ENCODE peak calls at places on chromosomes 16 and 17, in nine cellular contexts. F, V, B, Y, M, T, O, Q and P are unnamed samples.

GRCh38 chr17:36935681-36936454 is 1.4 kb upstream of the LHX1 start:
- DNase-seq in Y (no peak), O (no peak), B (no peak), F (no peak), Q (no peak), V (no peak), T (peak), M (peak), P (no peak)

GRCh38 chr17:32625971-32626370 is 139.2 kb downstream of the CDK5R1 start:
- DNase-seq in V (no peak), Q (no peak), F (peak), M (no peak), O (no peak), Y (no peak), B (no peak), T (no peak), P (no peak)

GRCh38 chr17:38619937-38620550 is 14.3 kb upstream of the SRCIN1 start:
- DNase-seq in Y (no peak), F (no peak), Q (no peak), M (no peak), B (no peak), V (no peak), O (no peak), T (no peak), P (no peak)

GRCh38 chr16:52958951-52959350 is 93.7 kb downstream of the CHD9NB start:
- DNase-seq in O (no peak), M (no peak), V (no peak), Q (no peak), F (no peak), B (no peak), Y (no peak), T (no peak), P (no peak)

GRCh38 chr16:3029499-3030127 is 5.8 kb downstream of the THOC6 start:
- DNase-seq in Q (no peak), Y (peak), T (no peak), B (no peak), F (no peak), M (no peak), V (peak), O (no peak), P (no peak)

GRCh38 chr17:17077101-17077500 is 34.8 kb downstream of the MPRIP start:
- DNase-seq in V (no peak), Y (no peak), F (no peak), O (no peak), M (no peak), T (no peak), Q (no peak), B (no peak), P (no peak)

GRCh38 chr17:68035131-68035522 is 408 bp upstream of the KPNA2 start:
- DNase-seq in M (no peak), Y (no peak), V (peak), Q (peak), F (no peak), B (no peak), O (no peak), T (peak), P (no peak)

GRCh38 chr17:56914641-56915263 is 903 bp upstream of the TRIM25 start:
- DNase-seq in T (no peak), Q (no peak), O (no peak), V (no peak), Y (no peak), B (no peak), M (peak), F (no peak), P (no peak)

GRCh38 chr17:44782349-44782850 is 23.6 kb downstream of the ADAM11 start:
- DNase-seq in T (no peak), V (no peak), B (no peak), Q (no peak), O (no peak), M (no peak), Y (no peak), F (no peak), P (no peak)

GRCh38 chr17:57707892-57708291 is 37.2 kb downstream of the CCDC182 start:
- DNase-seq in Y (no peak), V (no peak), Q (no peak), B (no peak), O (no peak), M (no peak), F (peak), T (peak), P (no peak)

GRCh38 chr16:68401871-68402747 is 46.2 kb downstream of the SMPD3 start:
- DNase-seq in O (no peak), T (no peak), B (peak), M (peak), Y (no peak), Q (no peak), F (no peak), V (peak), P (no peak)

GRCh38 chr16:50876263-50876662 is 134.4 kb downstream of the CYLD start:
- DNase-seq in Q (no peak), Y (no peak), T (no peak), F (no peak), O (no peak), B (no peak), V (no peak), M (no peak), P (no peak)

GRCh38 chr17:83110755-83111154 is 31.3 kb downstream of the METRNL start:
- DNase-seq in O (peak), B (no peak), T (no peak), Y (no peak), Q (no peak), F (no peak), M (no peak), V (no peak), P (no peak)

GRCh38 chr17:58525239-58525638 is 10.8 kb upstream of the MTMR4 start:
- DNase-seq in M (peak), V (no peak), O (no peak), Q (no peak), T (no peak), Y (no peak), F (no peak), B (peak), P (no peak)

GRCh38 chr17:8628172-8628571 is 2.4 kb downstream of the MYH10 start:
- DNase-seq in T (peak), V (no peak), O (no peak), Y (no peak), B (no peak), Q (no peak), F (no peak), M (no peak), P (no peak)

GRCh38 chr17:62671553-62671952 is 44.1 kb downstream of the MRC2 start:
- DNase-seq in M (no peak), V (no peak), Q (no peak), T (no peak), F (peak), B (peak), O (no peak), Y (no peak), P (no peak)

GRCh38 chr16:85444879-85445778 is 168.0 kb upstream of the GSE1 start:
- DNase-seq in V (no peak), M (no peak), B (no peak), Y (no peak), Q (no peak), T (peak), F (peak), O (no peak), P (no peak)

GRCh38 chr17:29120439-29120838 is 59.8 kb downstream of the MYO18A start:
- DNase-seq in V (no peak), B (no peak), O (no peak), Q (no peak), M (no peak), T (no peak), F (no peak), Y (no peak), P (no peak)